ENCODE peak calls at places on chromosomes 5 and 9, in four cellular contexts. O is HCT116, B is H1, C is HepG2. P is an unnamed sample.

GRCh38 chr9:21801683-21802417 is 586 bp upstream of the MTAP start:
- DNase-seq in O (peak), B (peak), C (peak), P (no peak)

GRCh38 chr5:124736814-124737186 is 9.6 kb downstream of the ZNF608 start:
- DNase-seq in O (no peak), B (no peak), C (no peak), P (no peak)

GRCh38 chr9:134666208-134666607 is 24.6 kb downstream of the COL5A1 start:
- DNase-seq in O (no peak), B (no peak), C (no peak), P (no peak)

GRCh38 chr9:114893221-114893620 is 37.2 kb downstream of the TNFSF8 start:
- DNase-seq in O (no peak), B (no peak), C (no peak), P (no peak)

GRCh38 chr9:137705443-137705863 is 86.6 kb downstream of the EHMT1 start:
- DNase-seq in O (no peak), B (no peak), C (no peak), P (no peak)

GRCh38 chr5:97508864-97509263 is 325.8 kb upstream of the RIOK2 start:
- DNase-seq in O (no peak), B (no peak), C (no peak), P (no peak)

GRCh38 chr5:31671339-31671741 is 32.4 kb downstream of the PDZD2 start:
- DNase-seq in O (no peak), B (no peak), C (no peak), P (no peak)

GRCh38 chr9:98958271-98958989 is 14.7 kb downstream of the COL15A1 start:
- DNase-seq in O (no peak), B (no peak), C (no peak), P (no peak)

GRCh38 chr9:84975926-84976325 is 306.4 kb downstream of the NTRK2 start:
- DNase-seq in O (no peak), B (no peak), C (no peak), P (no peak)

GRCh38 chr9:12771891-12772290 is 2.9 kb upstream of the LURAP1L start:
- DNase-seq in O (no peak), B (no peak), C (no peak), P (no peak)

GRCh38 chr5:151925396-151925750 is 722 bp upstream of the GLRA1 start:
- DNase-seq in O (no peak), B (no peak), C (no peak), P (no peak)

GRCh38 chr5:180441577-180441976 is 52.6 kb upstream of the CNOT6 start:
- DNase-seq in O (no peak), B (no peak), C (no peak), P (no peak)

GRCh38 chr5:61800450-61800849 is 468.4 kb downstream of the ZSWIM6 start:
- DNase-seq in O (no peak), B (no peak), C (no peak), P (no peak)

GRCh38 chr5:139177809-139178581 is 20.2 kb downstream of the SIL1 start:
- DNase-seq in O (no peak), B (no peak), C (no peak), P (no peak)

GRCh38 chr9:17005085-17005484 is 129.8 kb upstream of the CNTLN start:
- DNase-seq in O (no peak), B (no peak), C (peak), P (no peak)

GRCh38 chr9:114668146-114668545 is 10.5 kb upstream of the TEX53 start:
- DNase-seq in O (no peak), B (no peak), C (no peak), P (no peak)

GRCh38 chr5:61625682-61626620 is 293.9 kb downstream of the ZSWIM6 start:
- DNase-seq in O (no peak), B (peak), C (no peak), P (peak)

GRCh38 chr9:99556998-99557397 is 264.7 kb upstream of the NR4A3 start:
- DNase-seq in O (no peak), B (no peak), C (no peak), P (no peak)

GRCh38 chr5:73661753-73662152 is 35.8 kb downstream of the ARHGEF28 start:
- DNase-seq in O (no peak), B (no peak), C (no peak), P (no peak)

DNA sequence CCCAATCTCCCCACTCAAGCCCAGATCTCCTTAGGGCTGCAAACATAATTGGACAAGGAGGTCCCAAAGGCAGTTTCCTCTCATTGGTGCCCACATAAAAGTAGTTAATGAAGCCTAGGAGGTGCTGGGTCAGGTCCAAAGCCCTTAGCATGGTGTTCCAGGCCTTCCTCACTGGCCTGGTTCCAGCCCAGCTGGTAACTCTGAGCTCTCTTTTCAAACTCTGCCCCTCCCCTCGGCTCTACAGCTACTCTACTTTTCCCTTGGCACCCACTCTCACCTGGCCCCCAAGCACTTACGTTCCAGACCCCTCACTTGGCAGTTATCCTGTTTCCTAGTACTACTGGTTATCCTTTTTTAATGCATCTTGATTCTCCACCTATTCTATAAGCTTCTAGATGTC is 9.9 kb downstream of the SEPTIN8 start:
- DNase-seq in O (no peak), B (no peak), C (no peak), P (no peak)
- TF ChIP-seq FOSL1 in O (no peak), B (no peak), C (no peak), P (no peak)

DNA sequence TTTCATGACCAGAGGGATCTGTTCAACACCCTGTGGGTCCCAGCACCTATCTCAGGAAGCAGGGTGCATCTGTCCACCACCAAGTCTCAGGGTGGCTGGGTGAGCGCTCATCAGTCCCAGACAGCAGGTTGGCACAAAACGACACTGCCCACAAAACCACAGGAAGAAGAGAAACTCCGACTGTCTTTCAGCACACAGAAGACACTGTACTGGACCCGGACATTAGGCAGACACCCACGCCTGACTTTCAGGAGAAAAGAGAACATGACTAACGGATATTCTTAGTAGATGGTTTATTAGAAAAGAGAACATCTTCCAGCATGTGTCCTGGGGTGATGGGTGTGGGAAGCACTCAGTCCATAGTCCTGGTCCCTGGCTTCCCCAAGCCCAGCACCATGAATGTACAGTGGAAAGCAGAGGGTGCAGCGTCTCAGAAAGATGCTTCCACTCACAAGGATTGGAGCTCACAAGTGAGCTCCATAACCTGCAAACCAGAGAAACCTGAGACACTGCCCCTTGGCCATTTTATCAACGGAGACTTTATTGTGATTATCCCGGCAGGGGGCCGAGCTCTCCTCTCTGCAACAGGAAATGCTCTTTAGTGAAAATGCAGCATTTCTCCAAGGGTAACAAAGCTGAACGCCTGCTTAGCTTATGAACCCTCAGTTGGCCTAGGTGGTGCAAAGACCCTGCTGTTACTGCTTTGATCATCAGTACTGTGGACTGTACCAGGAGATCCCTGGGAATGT is 35.8 kb upstream of the LCP2 start:
- DNase-seq in O (no peak), B (peak), C (no peak), P (no peak)
- TF ChIP-seq FOSL1 in O (no peak), B (no peak), C (no peak), P (no peak)

DNA sequence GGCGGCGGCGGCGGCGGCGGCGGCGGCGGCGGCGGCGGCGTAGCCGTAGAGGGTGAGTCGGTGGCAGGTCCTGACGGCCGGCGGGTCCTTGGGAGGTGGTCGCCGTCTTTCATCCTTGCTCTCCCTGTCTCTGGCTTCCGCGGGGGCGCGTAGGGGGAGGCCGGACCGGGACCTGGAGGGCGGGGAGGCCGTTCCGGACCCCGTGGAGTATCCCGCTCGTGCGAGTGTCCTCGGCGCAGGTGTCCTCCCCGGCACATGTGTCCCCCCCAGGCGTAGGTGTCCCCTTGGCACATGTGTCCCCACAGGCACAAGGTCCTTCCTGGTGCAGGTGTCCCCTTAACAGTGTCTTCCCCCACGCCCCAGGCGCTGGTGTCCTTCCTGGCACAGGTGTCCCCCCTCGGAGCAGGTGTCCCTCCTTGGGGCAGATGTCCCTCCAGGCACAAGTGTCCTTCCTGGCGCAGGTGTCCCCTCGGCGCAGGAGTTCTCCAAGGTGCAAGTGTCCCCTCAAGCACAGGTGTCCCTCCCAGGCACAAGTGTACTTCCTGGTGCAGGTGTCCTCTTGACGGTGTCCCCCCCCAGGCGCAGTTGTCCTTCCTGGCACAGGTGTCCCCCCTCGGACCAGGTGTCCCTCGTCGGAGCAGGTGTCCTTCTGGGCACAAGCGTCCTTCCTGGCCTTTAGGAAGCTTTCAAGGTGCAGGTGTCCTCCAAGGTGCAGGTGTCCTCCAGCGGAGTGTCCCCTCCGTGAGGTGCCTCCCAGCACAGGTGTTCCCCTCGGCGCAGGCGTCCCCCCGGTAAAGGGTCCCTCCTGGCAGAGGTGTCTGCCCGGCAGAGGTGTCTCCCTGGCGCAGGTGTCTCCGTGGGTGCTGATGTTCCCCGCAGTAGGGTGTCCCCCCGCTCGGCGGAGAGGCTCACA is 519 bp downstream of the EXOC3 start:
- DNase-seq in O (no peak), B (no peak), C (no peak), P (peak)
- TF ChIP-seq FOSL1 in O (no peak), B (no peak), C (no peak), P (no peak)

DNA sequence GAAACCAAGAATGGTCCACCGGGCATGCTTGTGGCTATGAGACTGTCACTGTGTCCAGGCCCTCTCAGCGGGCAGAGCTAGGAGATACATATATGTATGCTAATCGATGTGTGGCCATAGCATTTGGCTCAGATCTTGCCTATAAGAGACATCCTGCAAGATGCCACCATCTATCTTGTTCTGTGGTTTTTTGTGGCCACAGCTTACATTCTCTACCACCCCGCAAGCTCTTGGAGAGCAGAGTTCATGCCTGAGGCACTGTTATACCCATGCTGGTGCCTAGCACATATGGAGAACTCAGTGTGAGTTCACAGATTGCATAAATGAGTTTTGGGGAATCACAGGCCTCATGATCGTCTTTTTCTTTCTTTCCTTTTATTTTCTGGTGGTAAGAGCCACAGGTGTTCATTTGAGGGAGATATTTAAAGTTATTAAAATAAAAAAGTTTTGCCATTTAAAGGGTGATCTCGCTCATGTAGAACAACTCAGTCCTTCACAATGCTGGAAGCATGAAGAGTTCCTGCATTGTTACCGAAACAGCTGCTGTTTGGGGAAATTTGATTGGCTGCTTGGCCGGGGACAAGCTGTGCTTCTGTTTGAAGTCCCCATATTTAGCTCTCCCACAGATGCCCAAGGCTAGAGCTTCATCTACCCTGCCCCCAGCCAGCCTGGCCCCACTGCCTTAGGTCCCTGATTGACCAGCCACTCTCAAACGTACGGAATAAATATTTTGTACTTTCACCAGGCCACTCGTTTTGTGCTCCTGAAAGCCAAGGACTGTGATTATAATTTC is 169.2 kb upstream of the MAP1B start:
- DNase-seq in O (no peak), B (no peak), C (no peak), P (no peak)
- TF ChIP-seq FOSL1 in O (no peak), B (no peak), C (no peak), P (no peak)

DNA sequence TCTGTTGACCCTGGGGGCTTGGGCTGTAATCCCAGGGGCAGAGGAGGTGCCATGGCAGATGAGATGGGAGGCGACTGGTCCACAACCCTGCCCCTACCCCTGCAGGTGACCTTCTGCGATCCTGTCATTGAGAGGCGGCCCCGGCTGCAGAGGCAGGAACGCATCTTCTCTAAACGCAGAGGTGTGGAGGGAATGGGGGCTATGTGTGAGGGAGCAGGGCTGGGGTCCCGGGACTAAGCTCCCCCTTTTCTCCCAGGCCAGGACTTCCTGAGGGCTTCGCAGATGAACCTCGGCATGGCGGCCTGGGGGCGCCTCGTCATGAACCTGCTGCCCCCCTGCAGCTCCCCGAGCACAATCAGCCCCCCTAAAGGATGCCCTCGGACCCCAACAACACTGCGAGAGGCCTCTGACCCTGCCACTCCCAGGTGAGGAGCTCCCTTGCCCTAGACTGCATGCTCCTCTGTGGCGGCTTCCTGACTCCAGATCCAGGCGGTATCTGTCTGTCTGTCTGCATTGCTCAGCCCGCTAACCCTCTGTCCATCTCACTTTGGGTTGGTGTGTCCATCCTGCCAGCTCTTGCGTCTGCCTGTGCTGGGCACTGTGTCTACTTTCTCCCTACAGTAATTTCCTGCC is 9.9 kb downstream of the ZDHHC12 start:
- DNase-seq in O (no peak), B (no peak), C (no peak), P (no peak)
- TF ChIP-seq FOSL1 in O (no peak), B (no peak), C (no peak), P (no peak)

DNA sequence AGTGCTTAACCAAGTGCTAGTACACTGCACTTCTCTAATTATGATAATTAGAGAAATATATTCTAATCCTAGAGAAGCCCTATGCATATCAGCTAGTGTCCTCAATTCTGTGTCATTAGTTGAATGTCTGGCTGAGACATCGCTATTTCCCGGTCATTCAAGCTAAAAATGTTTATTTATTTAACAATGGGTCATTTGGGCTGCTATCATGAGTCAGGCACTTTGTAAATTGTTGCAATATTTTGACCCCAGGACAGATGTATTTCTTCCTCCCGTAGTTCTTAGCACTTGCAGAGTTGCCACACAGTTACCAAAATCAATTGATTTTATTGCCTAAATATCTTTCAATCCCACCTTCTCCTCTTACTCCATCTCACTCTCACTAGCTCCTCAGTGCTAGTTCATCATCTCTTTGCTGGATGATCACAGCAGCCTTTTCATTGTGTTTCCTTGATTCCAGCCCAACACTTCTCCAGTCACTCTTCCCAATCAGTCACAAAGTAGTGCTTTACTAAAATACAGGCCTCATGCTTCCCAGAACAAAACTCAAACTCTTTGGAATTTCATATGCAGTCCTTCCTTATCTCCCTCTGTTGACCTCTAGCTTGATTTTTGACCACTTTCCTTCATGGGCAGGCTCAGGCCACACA is 200.8 kb upstream of the PAPPA start:
- DNase-seq in O (no peak), B (no peak), C (peak), P (no peak)
- TF ChIP-seq FOSL1 in O (no peak), B (no peak), C (no peak), P (no peak)

DNA sequence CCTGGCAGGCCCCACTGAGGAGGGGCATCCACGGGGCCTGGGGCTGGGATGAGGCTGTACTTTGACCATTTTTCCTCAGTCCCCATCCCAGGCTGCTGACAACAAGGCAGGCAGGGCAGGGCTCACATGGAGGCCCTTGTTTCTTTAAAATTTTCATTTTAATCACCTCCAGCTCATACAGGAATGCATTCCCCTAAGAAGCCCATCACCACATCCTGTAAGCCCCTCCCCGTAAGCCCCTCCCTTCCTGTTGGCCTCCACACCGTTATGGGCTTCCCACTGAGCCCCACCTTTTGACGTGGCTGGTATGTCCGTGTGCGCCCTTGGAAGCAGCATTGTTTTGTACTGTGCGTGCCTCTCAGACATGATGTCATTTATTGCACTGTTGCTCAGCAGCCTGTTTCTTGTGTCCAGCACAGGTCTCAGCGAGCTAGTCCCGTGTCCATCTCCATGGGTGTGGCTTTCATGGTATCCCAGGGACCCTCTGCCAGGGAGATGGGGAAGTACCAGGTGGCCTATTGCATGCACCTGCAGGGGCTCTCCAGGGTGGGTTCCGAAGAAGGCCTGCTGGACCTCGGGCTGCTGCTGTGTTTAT is 22.4 kb downstream of the PHF2 start:
- DNase-seq in O (no peak), B (peak), C (no peak), P (no peak)
- TF ChIP-seq FOSL1 in O (no peak), B (no peak), C (no peak), P (no peak)

GRCh38 chr5:135007749-135008363 is 26.2 kb downstream of the PITX1 start:
- DNase-seq in O (no peak), B (no peak), C (no peak), P (no peak)
- TF ChIP-seq FOSL1 in O (no peak), B (no peak), C (no peak), P (no peak)

GRCh38 chr9:76302947-76303550 is 91.2 kb downstream of the RFK start:
- DNase-seq in O (peak), B (no peak), C (peak), P (peak)
- TF ChIP-seq FOSL1 in O (no peak), B (no peak), C (no peak), P (no peak)

P was measured in K562.